ENCODE peak calls at places on chromosomes 5 and 9, in eight cellular contexts. R is CD4-positive, CD25-positive, alpha-beta regulatory T cell; T is body of pancreas; F is RWPE1; W is effector memory CD4-positive, alpha-beta T cell; E is tibial nerve; M is HCT116; P is adrenal gland. S is an unnamed sample.

GRCh38 chr5:141560725-141561483 is 57.9 kb downstream of the DIAPH1 start:
- DNase-seq in E (peak; percentile 94), M (peak; percentile 59), F (peak; percentile 96), T (peak; percentile 91), W (no peak), R (no peak), P (peak; percentile 92), S (peak; percentile 23)

GRCh38 chr9:72577212-72577753 is 55.9 kb downstream of the TMC1 start:
- DNase-seq in F (peak; percentile 85), M (peak; percentile 68), P (peak; percentile 63), T (no peak), R (no peak), W (no peak), E (peak; percentile 43), S (no peak)

GRCh38 chr9:78791779-78792178 is 494.9 kb downstream of the PSAT1 start:
- DNase-seq in E (no peak), F (no peak), M (no peak), T (no peak), P (no peak), R (no peak), W (no peak), S (no peak)

GRCh38 chr5:1967716-1968115 is 85.0 kb upstream of the IRX4 start:
- DNase-seq in E (no peak), P (no peak), R (no peak), W (no peak), M (no peak), F (no peak), T (no peak), S (no peak)

GRCh38 chr5:128144491-128144890 is 60.9 kb downstream of the SLC12A2 start:
- DNase-seq in R (no peak), W (no peak), T (no peak), M (no peak), E (no peak), F (no peak), P (no peak), S (no peak)

GRCh38 chr9:134698587-134699342 is 57.2 kb downstream of the COL5A1 start:
- DNase-seq in R (no peak), E (peak; percentile 54), F (peak; percentile 79), T (peak; percentile 73), W (no peak), P (peak; percentile 39), M (peak; percentile 39), S (peak; percentile 9)

GRCh38 chr5:137572042-137572695 is 73.0 kb upstream of the SPOCK1 start:
- DNase-seq in T (no peak), W (no peak), M (no peak), F (peak; percentile 46), E (no peak), P (no peak), R (no peak), S (no peak)

GRCh38 chr5:127330116-127330515 is 39.5 kb downstream of the MEGF10 start:
- DNase-seq in P (no peak), M (no peak), R (no peak), T (no peak), W (no peak), F (no peak), E (no peak), S (no peak)

GRCh38 chr5:44536650-44537260 is 147.5 kb upstream of the FGF10 start:
- DNase-seq in F (peak; percentile 66), M (peak; percentile 53), P (peak; percentile 16), W (no peak), T (peak; percentile 46), E (peak; percentile 64), R (no peak), S (no peak)

GRCh38 chr5:112848116-112848811 is 12.8 kb upstream of the SRP19 start:
- DNase-seq in E (peak; percentile 15), P (peak; percentile 30), W (no peak), M (peak; percentile 68), F (peak; percentile 62), T (peak; percentile 12), R (no peak), S (no peak)

GRCh38 chr5:95735436-95735835 is 4.3 kb downstream of the RHOBTB3 start:
- DNase-seq in E (no peak), M (no peak), P (no peak), W (no peak), F (no peak), R (no peak), T (no peak), S (no peak)

GRCh38 chr9:3528466-3528865 is 2.7 kb upstream of the RFX3 start:
- DNase-seq in E (no peak), P (no peak), M (no peak), T (no peak), R (peak; percentile 37), W (peak; percentile 27), F (no peak), S (no peak)

GRCh38 chr9:133122167-133122550 is 1.1 kb upstream of the RALGDS start:
- DNase-seq in F (no peak), E (no peak), T (no peak), R (no peak), W (no peak), M (no peak), P (no peak), S (no peak)

GRCh38 chr9:70934642-70935041 is 186.8 kb downstream of the TRPM3 start:
- DNase-seq in E (no peak), W (no peak), F (no peak), P (no peak), R (no peak), T (no peak), M (no peak), S (no peak)

GRCh38 chr5:911601-912000 is 18.9 kb downstream of the TRIP13 start:
- DNase-seq in R (no peak), F (peak; percentile 30), W (no peak), T (no peak), P (no peak), E (no peak), M (peak; percentile 55), S (no peak)

DNA sequence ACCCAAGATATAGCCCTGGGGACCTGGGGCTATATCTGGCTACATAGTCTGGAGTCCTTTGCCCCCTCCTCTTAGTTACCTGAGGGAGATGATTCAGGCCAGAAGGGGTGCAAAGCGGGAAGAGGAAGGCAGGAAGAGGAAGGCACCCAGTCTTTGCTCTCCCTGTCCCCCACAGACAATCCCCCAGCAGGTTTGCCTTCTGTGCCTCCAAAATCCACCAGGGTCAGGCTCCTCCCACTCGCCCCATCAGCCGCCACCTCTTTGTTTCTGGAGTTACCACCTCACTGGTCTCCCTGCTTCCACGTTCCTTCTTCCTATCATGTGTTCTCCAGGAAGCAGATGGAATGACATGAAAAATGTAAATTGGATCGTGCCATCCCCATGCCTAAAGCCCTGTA is 31.2 kb upstream of the FABP6 start:
- DNase-seq in T (no peak), M (no peak), P (no peak), F (no peak), W (no peak), R (no peak), E (no peak), S (no peak)
- H3K27ac ChIP-seq in T (no peak overlapping the region), M (no peak overlapping the region), P (peak overlapping the region; percentile 70), F (no peak overlapping the region), W (no peak overlapping the region), R (no peak overlapping the region), E (no peak overlapping the region), S (no peak overlapping the region)

DNA sequence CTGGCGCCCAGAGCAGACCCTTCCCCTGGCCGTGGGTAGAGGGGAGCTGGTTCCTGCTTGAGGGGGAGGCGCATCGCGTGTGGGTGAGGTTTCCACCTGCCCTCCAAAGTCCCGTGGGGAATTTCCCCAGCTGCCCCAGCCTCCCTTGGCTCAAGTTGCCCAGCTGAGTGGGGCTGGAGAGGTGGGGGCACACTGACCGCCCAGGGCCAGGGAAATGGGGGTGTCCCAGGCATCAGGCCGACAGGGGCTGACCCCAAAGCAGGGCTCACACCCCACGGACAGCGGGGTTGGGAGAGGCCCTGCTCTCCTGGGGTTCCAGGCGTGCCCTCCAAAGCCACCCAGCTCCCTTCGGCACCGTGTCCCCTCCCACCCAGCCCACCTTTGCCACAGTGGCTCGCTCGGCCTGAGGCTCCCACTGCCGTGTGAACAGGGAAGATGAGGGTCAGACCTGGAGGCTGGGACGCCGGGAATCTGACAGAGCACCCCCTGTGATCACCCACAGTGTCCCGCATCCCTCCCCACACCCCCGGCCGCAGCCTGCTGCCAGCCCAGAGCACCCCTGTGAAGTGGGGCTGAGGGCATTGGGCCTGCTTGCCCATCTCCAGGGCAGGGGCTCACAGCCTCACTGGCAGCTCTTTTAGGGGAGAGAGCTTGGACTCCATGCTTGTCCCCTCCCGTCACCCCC is 933 bp upstream of the EGFL7 start:
- DNase-seq in T (no peak), P (no peak), M (no peak), W (no peak), F (no peak), E (no peak), R (no peak), S (no peak)
- H3K27ac ChIP-seq in T (no peak overlapping the region), P (peak overlapping the region; percentile 89), M (no peak overlapping the region), W (no peak overlapping the region), F (no peak overlapping the region), E (no peak overlapping the region), R (no peak overlapping the region), S (no peak overlapping the region)

GRCh38 chr9:27196383-27196782 is 87.4 kb downstream of the TEK start:
- DNase-seq in P (no peak), F (no peak), R (no peak), M (no peak), E (no peak), T (no peak), W (no peak), S (no peak)

GRCh38 chr9:27192291-27192960 is 83.4 kb downstream of the TEK start:
- DNase-seq in M (no peak), R (no peak), E (no peak), T (no peak), F (no peak), W (no peak), P (peak; percentile 35), S (no peak)

GRCh38 chr9:27193886-27194285 is 84.9 kb downstream of the TEK start:
- DNase-seq in M (no peak), T (no peak), F (no peak), P (no peak), W (no peak), R (no peak), E (no peak), S (no peak)

GRCh38 chr9:27194401-27195091 is 85.5 kb downstream of the TEK start:
- DNase-seq in T (no peak), W (no peak), E (no peak), F (peak; percentile 77), M (peak; percentile 72), R (no peak), P (no peak), S (no peak)

DNA sequence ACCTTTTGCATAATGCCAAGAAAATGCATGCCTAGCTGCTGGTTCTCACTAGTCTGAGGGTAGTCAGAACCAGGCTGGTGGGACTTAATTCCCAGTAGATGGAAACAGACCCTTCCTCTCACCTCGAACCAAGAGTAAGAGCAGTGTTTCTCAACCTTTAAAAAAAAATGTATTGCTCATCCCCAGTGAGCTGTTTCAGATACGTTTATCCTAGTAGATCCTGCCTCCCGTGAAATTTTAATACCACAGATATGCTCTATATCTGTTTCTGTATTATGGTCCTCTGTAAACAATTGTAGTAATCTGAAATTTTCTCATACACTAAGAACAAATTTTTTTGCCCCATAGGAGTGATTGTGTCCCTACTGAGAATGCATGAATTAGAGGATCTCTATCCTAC is 86.2 kb downstream of the TEK start:
- DNase-seq in E (no peak), R (no peak), W (no peak), M (no peak), T (no peak), F (no peak), P (no peak), S (no peak)
- H3K27ac ChIP-seq in E (no peak overlapping the region), R (no peak overlapping the region), W (no peak overlapping the region), M (peak overlapping the region; percentile 52), T (no peak overlapping the region), F (no peak overlapping the region), P (no peak overlapping the region), S (no peak overlapping the region)

GRCh38 chr5:119453045-119453383 is 717 bp downstream of the HSD17B4 start:
- DNase-seq in E (peak; percentile 24), W (no peak), M (no peak), R (no peak), F (peak; percentile 27), T (peak; percentile 36), P (peak; percentile 50), S (no peak)
- H3K27ac ChIP-seq in E (peak overlapping the region; percentile 95), W (peak overlapping the region; percentile 71), M (peak overlapping the region; percentile 55), R (peak overlapping the region; percentile 66), F (peak overlapping the region; percentile 79), T (peak overlapping the region; percentile 76), P (peak overlapping the region; percentile 98), S (peak overlapping the region; percentile 85)